ENCODE peak calls at places on chromosomes 11 and 22, in four cellular contexts. L is cardiac muscle cell, U is neuronal stem cell, Y is GM23248. P is an unnamed sample. For H3K4me1, the result is how much of the 10 kb centered on the place peaks cover.

GRCh38 chr11:68011046-68011943 is 1.2 kb downstream of the ALDH3B1 start:
- DNase-seq in U (no peak), Y (no peak), L (no peak), P (no peak)

GRCh38 chr11:77842451-77843121 is 21.6 kb downstream of the AAMDC start:
- DNase-seq in L (no peak), U (no peak), Y (peak), P (no peak)

GRCh38 chr11:504053-504993 is 2.7 kb downstream of the RNH1 start:
- DNase-seq in U (no peak), L (no peak), Y (peak), P (no peak)

GRCh38 chr11:36447947-36448346 is 62.1 kb downstream of the TRAF6 start:
- DNase-seq in Y (no peak), L (no peak), U (no peak), P (peak)

GRCh38 chr11:15519124-15519791 is 404.5 kb downstream of the INSC start:
- DNase-seq in L (no peak), Y (no peak), U (no peak), P (no peak)

GRCh38 chr11:114440121-114440860 is 1.0 kb downstream of the REXO2 start:
- DNase-seq in Y (peak), U (no peak), L (peak), P (no peak)

GRCh38 chr22:41009222-41009948 is 58.2 kb downstream of the RBX1 start:
- DNase-seq in L (no peak), Y (peak), U (no peak), P (no peak)

GRCh38 chr11:2540521-2541320 is 95.9 kb downstream of the KCNQ1 start:
- DNase-seq in U (no peak), L (no peak), Y (no peak), P (peak)

GRCh38 chr11:130163346-130164220 is 4.0 kb downstream of the ST14 start:
- DNase-seq in L (no peak), Y (no peak), U (no peak), P (no peak)

GRCh38 chr11:30455025-30455424 is 131.1 kb downstream of the MPPED2 start:
- DNase-seq in L (no peak), Y (no peak), U (no peak), P (no peak)

GRCh38 chr11:3906166-3906565 is 50.7 kb downstream of the STIM1 start:
- DNase-seq in Y (peak), L (no peak), U (no peak), P (no peak)

GRCh38 chr11:3907590-3907989 is 52.1 kb downstream of the STIM1 start:
- DNase-seq in L (no peak), Y (no peak), U (no peak), P (no peak)

GRCh38 chr11:3904228-3904627 is 48.8 kb downstream of the STIM1 start:
- DNase-seq in Y (peak), L (no peak), U (no peak), P (no peak)

GRCh38 chr11:3903207-3903896 is 47.9 kb downstream of the STIM1 start:
- DNase-seq in Y (no peak), L (no peak), U (no peak), P (no peak)

GRCh38 chr11:3905080-3905953 is 49.9 kb downstream of the STIM1 start:
- DNase-seq in U (no peak), Y (peak), L (no peak), P (peak)
- H3K4me1 ChIP-seq in U (under half), Y (under half), L (under half), P (under half)

GRCh38 chr11:121654506-121655480 is 202.0 kb upstream of the SORL1-AS1 start:
- DNase-seq in Y (peak), L (no peak), U (no peak), P (no peak)
- H3K4me3 ChIP-seq in Y (peak), L (peak), U (peak), P (peak)

DNA sequence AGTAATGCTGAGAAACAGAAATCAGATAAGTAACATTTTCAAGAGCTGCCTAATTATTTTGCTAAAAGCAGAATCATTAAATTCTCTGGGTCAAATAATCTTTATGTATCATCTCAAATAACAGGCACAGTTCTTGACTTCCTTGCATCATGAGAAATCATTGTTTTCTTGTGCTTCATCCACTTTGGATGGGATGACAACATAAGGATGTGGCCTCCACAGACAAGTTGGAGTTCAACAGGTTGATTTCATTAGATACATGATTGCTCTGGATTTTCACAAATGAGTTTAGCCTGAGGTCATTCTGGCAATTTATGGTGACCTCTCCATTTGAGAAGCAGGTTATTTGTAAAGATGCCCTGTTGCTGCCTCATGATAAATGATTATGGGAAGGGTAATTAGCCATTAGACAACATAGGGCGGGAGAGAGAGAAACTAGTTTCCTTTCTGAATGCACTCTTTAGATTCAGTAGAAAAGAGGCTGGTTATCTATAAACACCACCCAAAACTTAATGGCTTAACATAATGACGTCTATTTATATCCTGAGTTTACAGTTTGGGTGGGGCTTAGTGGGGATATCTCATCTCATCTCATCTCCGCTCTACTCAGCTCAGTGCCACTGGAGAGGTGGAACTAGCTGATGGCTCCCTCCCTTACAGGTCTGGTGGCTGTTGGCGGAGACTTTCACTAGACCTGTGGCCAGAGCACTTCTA is 35.0 kb upstream of the ADORA2A start:
- DNase-seq in Y (peak), L (no peak), U (no peak), P (no peak)
- H3K4me1 ChIP-seq in Y (under half), L (under half), U (under half), P (under half)

GRCh38 chr11:66956689-66957290 is 1.4 kb downstream of the PC start:
- DNase-seq in L (peak), U (no peak), Y (peak), P (no peak)

GRCh38 chr11:66958232-66958955 is at the start of gene PC:
- DNase-seq in U (peak), L (peak), Y (peak), P (peak)

GRCh38 chr11:66962247-66962646 is 4.1 kb upstream of the PC start:
- DNase-seq in L (no peak), Y (no peak), U (no peak), P (no peak)

GRCh38 chr11:66958956-66959274 is 732 bp upstream of the PC start:
- DNase-seq in Y (peak), L (no peak), U (no peak), P (no peak)

DNA sequence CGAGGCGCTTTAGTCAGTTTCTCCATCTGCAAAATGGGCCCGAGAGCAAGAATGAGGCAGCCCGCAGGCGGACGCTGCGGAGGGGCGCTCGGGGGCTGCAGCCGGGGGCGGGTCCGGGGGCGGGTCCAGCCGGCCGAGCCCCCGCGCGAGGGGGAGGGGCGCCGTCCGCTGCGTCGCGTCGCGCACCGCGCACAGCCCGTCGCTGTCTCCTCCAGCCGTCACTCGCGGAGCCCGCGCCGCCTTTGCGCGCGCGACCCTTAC is 282 bp downstream of the PC start:
- DNase-seq in Y (no peak), U (no peak), L (no peak), P (peak)
- H3K4me3 ChIP-seq in Y (peak), U (peak), L (peak), P (peak)

P was measured in Caco-2.